ENCODE peak calls at places on chromosomes 11 and 22, in four cellular contexts. Q is NCI-H1105, D is AG04450, U is ELR. X is an unnamed sample.

GRCh38 chr11:11157201-11157600 is 195.8 kb downstream of the CSNK2A3 start:
- DNase-seq in Q (no peak), D (no peak), U (peak; percentile 48), X (no peak)

GRCh38 chr22:26609287-26609686 is 8.5 kb downstream of the CRYBB1 start:
- DNase-seq in Q (no peak), D (no peak), U (no peak), X (no peak)

GRCh38 chr22:38504731-38505594 is 1.1 kb downstream of the DDX17 start:
- DNase-seq in Q (peak; percentile 10), D (no peak), U (peak; percentile 74), X (peak; percentile 26)

GRCh38 chr11:69216609-69217008 is 60.9 kb downstream of the SMIM38 start:
- DNase-seq in Q (no peak), D (no peak), U (no peak), X (no peak)

GRCh38 chr11:118634435-118635236 is 27.2 kb downstream of the PHLDB1 start:
- DNase-seq in Q (peak; percentile 96), D (no peak), U (no peak), X (peak; percentile 26)

GRCh38 chr22:48782326-48782725 is 1045.3 kb downstream of the BRD1 start:
- DNase-seq in Q (no peak), D (no peak), U (no peak), X (no peak)

GRCh38 chr11:86201371-86201770 is 43.2 kb upstream of the EED start:
- DNase-seq in Q (no peak), D (no peak), U (no peak), X (no peak)

GRCh38 chr11:110524227-110524626 is 94.5 kb downstream of the FDX1 start:
- DNase-seq in Q (no peak), D (peak; percentile 85), U (peak; percentile 75), X (no peak)

GRCh38 chr22:36343720-36344105 is 44.1 kb downstream of the MYH9 start:
- DNase-seq in Q (no peak), D (no peak), U (no peak), X (no peak)

GRCh38 chr11:16945671-16946469 is 68.3 kb downstream of the PLEKHA7 start:
- DNase-seq in Q (peak; percentile 61), D (no peak), U (peak; percentile 69), X (no peak)

GRCh38 chr11:44750440-44751005 is 23.8 kb downstream of the TSPAN18 start:
- DNase-seq in Q (no peak), D (no peak), U (no peak), X (no peak)

X was measured in NCI-H748 treated with DMSO at 0.1 percent for 48 hours.